ENCODE peak calls at places on chromosomes 12 and 14, in four cellular contexts. I is CD8-positive, alpha-beta T cell; X is fibroblast of pulmonary artery; A is nephron progenitor cell. G is an unnamed sample.

GRCh38 chr12:12804011-12804410 is 9.1 kb upstream of the DDX47 start:
- DNase-seq in I (no peak), A (no peak), X (peak), G (no peak)

GRCh38 chr14:72736348-72736747 is 157.6 kb downstream of the DPF3 start:
- DNase-seq in A (no peak), X (peak), I (no peak), G (no peak)

GRCh38 chr12:49791156-49791555 is 37.1 kb downstream of the NCKAP5L start:
- DNase-seq in I (no peak), X (no peak), A (no peak), G (no peak)

GRCh38 chr14:77862154-77862783 is 62.4 kb downstream of the ADCK1 start:
- DNase-seq in I (peak), A (peak), X (peak), G (peak)

GRCh38 chr12:15830538-15830937 is 41.4 kb upstream of the EPS8 start:
- DNase-seq in A (no peak), I (no peak), X (peak), G (no peak)

GRCh38 chr14:34981743-34982420 is 910 bp upstream of the SRP54 start:
- DNase-seq in I (no peak), X (peak), A (peak), G (peak)

GRCh38 chr14:66539034-66539433 is 31.1 kb downstream of the GPHN start:
- DNase-seq in A (no peak), I (no peak), X (no peak), G (no peak)

GRCh38 chr12:6280053-6280469 is 30.4 kb upstream of the PLEKHG6 start:
- DNase-seq in I (no peak), A (no peak), X (peak), G (no peak)

GRCh38 chr12:94267530-94267877 is 119.1 kb downstream of the PLXNC1 start:
- DNase-seq in A (no peak), I (no peak), X (no peak), G (no peak)

GRCh38 chr14:28901631-28902030 is 135.0 kb downstream of the FOXG1 start:
- DNase-seq in A (no peak), I (no peak), X (no peak), G (no peak)

GRCh38 chr14:21107360-21107781 is 6.5 kb downstream of the TMEM253 start:
- DNase-seq in I (no peak), A (no peak), X (peak), G (no peak)

GRCh38 chr14:60815371-60815770 is 80.8 kb downstream of the MNAT1 start:
- DNase-seq in A (no peak), I (no peak), X (no peak), G (no peak)

GRCh38 chr14:105855246-105855892 is 329.0 kb downstream of the TMEM121 start:
- DNase-seq in X (no peak), I (peak), A (no peak), G (no peak)

GRCh38 chr14:64438181-64438839 is 27.0 kb upstream of the AKAP5 start:
- DNase-seq in X (peak), I (no peak), A (no peak), G (no peak)

GRCh38 chr14:84084056-84084590 is 1445.8 kb upstream of the FLRT2 start:
- DNase-seq in A (no peak), X (no peak), I (no peak), G (no peak)

GRCh38 chr14:104681689-104682074 is 7.7 kb upstream of the INF2 start:
- DNase-seq in A (peak), X (peak), I (no peak), G (peak)

GRCh38 chr14:97602438-97603117 is 805.4 kb downstream of the VRK1 start:
- DNase-seq in X (no peak), A (no peak), I (peak), G (peak)

GRCh38 chr12:109127533-109128242 is 11.3 kb downstream of the ACACB start:
- DNase-seq in X (no peak), I (no peak), A (no peak), G (no peak)

GRCh38 chr12:130398089-130398848 is 60.6 kb downstream of the PIWIL1 start:
- DNase-seq in I (no peak), X (no peak), A (no peak), G (no peak)

GRCh38 chr12:87931764-87932163 is 97.4 kb downstream of the C12orf50 start:
- DNase-seq in X (peak), A (no peak), I (no peak), G (no peak)

GRCh38 chr12:122899887-122900286 is 4.0 kb upstream of the VPS37B start:
- DNase-seq in X (no peak), I (no peak), A (no peak), G (no peak)

GRCh38 chr12:58847876-58848600 is 72.3 kb downstream of the LRIG3 start:
- DNase-seq in X (no peak), I (no peak), A (no peak), G (no peak)

GRCh38 chr14:100824156-100824555 is 1.8 kb upstream of the MEG3 start:
- DNase-seq in I (no peak), A (peak), X (peak), G (no peak)

GRCh38 chr12:15602051-15602672 is 187.0 kb downstream of the EPS8 start:
- DNase-seq in A (no peak), I (no peak), X (no peak), G (no peak)

GRCh38 chr14:74804219-74804825 is 41.2 kb downstream of the YLPM1 start:
- DNase-seq in I (no peak), X (peak), A (no peak), G (peak)
- TF ChIP-seq CTCF in I (peak), X (peak), A (peak), G (peak)

DNA sequence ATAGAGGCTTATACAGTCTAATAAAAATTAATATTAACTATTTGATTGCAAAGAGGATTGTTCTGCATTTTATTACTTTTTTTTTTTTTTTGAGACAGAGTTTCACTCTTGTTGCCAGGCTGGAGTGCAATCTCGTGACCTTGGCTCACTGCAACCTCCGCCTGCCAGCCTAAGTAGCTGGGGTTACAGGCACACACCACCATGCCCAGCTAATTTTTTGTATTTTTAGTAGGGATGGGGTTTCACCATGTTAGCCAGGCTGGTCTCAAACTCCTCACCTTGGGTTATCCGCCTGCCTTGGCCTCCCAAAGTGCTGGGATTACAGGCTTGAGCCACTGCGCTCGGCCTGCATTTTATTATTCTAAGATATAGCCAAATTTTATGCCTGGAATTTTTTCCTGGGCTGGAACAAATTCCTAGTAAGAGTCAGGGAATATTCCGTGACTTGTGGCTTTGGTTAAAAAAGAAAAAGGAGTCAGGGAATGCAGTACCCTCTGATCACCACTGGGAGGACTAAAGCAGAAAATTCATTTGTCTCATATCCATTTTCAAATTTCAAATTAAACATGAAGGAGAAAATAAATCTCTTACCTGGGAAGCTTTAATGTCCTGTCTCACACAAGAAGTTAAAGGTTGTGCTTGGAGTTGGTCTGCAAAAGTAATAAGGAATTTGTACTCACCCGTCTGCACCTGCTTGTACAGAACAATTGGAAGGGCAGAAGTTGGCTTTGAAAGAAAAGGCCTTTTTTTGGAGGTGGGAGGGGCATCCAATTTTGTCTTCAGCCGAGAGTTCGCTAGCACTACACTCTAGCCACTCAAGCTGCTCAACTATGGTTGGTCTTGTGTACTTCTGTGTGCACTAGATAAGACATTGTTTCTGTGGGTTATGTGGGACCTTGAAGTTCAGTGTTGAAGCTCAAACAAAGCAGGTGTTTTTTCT is 8.7 kb downstream of the MARK3 start:
- DNase-seq in I (no peak), X (peak), A (no peak), G (no peak)
- TF ChIP-seq CTCF in I (peak), X (peak), A (peak), G (peak)

DNA sequence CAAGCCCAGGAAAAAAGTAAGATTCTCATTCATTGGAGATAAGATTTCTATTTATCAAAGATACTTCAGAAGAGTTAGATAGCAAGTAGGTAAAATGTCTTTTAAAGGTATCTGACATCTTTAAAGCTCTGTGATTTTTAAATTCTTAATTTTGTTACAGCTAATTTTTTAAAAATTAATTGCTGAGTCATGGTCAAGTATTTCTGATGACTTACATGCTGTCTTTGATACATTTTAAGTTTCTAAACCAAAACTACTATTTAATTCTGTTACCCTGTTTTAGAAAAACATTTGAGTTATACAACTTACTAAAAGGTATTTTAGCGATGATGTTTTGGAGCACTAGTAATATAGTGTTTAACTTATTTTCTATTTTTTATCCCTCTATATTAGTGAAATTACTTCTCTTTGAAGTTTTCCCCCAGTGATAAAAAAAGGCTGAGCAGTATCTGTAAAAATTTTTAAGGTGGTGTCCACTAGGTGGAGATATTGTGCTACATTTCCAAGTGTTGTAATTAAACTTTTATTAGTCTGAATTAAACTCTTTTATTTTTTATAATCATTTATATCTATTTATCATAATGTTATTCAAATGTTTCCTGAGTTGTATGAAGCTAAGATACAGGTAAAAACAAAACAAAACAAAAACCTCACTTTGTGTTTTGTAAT is 11.5 kb downstream of the ALG10 start:
- DNase-seq in X (peak), I (no peak), A (no peak), G (no peak)
- TF ChIP-seq CTCF in X (peak), I (peak), A (peak), G (peak)

GRCh38 chr12:21662122-21662792 is 4.6 kb upstream of the LDHB start:
- DNase-seq in X (no peak), I (no peak), A (no peak), G (no peak)

GRCh38 chr12:21656931-21657335 is 709 bp downstream of the LDHB start:
- DNase-seq in X (peak), A (peak), I (peak), G (peak)

GRCh38 chr12:21655594-21655993 is 2.0 kb downstream of the LDHB start:
- DNase-seq in X (no peak), A (no peak), I (no peak), G (no peak)

GRCh38 chr12:21657336-21658077 is at the start of gene LDHB:
- DNase-seq in X (peak), A (peak), I (peak), G (peak)

DNA sequence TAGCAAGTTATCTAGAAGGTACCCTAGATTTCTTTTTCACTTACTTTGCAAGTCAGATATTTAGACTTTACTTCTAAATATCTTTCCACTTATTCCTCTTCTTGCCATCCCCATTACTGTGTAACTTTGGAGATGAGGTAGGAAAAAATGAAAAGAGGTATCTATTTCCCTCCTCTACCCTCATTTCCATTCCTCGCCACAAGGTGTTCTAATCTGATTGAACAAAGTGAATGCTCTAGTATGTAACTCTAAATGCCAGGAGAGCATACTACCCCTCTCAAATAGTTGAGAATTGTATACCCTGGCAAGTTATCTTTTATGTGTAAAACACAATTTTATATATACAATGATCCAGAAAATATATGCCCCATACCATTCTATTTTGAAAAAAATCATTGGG is 1.7 kb upstream of the LDHB start:
- DNase-seq in X (no peak), A (no peak), I (no peak), G (no peak)
- TF ChIP-seq CTCF in X (no peak), A (peak), I (peak), G (no peak)

GRCh38 chr12:128114485-128114884 is 152.5 kb upstream of the TMEM132C start:
- DNase-seq in A (no peak), X (no peak), I (no peak), G (no peak)

GRCh38 chr12:128121424-128121823 is 145.5 kb upstream of the TMEM132C start:
- DNase-seq in I (no peak), A (no peak), X (no peak), G (no peak)

GRCh38 chr12:128116537-128116936 is 150.4 kb upstream of the TMEM132C start:
- DNase-seq in A (no peak), X (no peak), I (no peak), G (no peak)

GRCh38 chr12:128120035-128120434 is 146.9 kb upstream of the TMEM132C start:
- DNase-seq in X (no peak), A (no peak), I (no peak), G (no peak)
- TF ChIP-seq CTCF in X (no peak), A (no peak), I (no peak), G (no peak)

GRCh38 chr12:66661357-66661756 is 17.5 kb downstream of the GRIP1 start:
- DNase-seq in A (no peak), X (no peak), I (no peak), G (no peak)

GRCh38 chr12:66664076-66664475 is 14.8 kb downstream of the GRIP1 start:
- DNase-seq in I (no peak), X (no peak), A (no peak), G (no peak)

GRCh38 chr12:66662729-66663128 is 16.1 kb downstream of the GRIP1 start:
- DNase-seq in I (no peak), A (no peak), X (peak), G (no peak)

GRCh38 chr12:66663605-66664004 is 15.3 kb downstream of the GRIP1 start:
- DNase-seq in A (no peak), X (no peak), I (no peak), G (no peak)

GRCh38 chr12:66662179-66662578 is 16.7 kb downstream of the GRIP1 start:
- DNase-seq in I (no peak), A (no peak), X (no peak), G (no peak)
- TF ChIP-seq CTCF in I (no peak), A (no peak), X (no peak), G (no peak)

DNA sequence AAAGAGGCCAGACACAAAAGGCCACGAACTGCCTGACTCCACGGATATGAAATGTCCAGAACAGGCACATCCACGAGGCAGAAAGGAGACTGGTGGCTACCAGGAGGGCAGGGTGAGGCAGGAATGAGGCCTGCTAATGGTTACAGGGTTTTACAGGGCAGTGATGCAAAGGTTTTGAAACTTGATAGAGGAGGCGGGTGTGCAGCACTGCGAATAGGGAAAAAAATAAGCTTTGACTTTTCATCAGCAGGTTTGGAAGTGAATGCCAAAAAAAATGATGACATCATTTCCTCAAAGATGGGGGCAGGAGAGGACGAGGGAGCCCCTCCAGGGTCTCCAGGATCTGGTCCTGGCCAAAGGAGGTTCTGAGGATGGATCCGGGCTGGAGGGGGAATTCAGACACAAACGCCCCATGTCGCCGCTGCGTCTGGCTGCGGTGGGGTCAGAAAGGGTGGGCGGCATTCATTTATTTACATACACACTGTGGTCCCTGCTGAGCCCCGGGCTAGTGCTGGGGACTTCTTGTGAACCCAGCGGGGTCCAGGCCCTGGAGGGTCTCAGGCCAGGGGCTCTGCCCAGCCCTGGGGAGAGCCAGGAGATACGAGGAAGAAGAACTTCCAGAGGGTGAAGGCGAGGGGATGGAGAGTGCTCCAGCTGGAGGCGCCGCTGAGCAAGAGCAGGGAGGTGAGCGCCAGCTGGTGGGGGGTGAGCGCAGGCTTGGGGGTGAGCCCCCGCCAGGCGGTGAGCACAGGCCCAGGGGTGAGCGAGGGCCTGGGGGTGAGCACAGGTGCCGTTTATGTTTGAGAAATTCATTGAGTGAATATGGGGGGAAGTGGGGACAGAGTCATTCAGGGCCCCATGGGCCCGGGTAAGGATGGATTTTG is 68.3 kb downstream of the NCOR2 start:
- DNase-seq in I (no peak), A (no peak), X (peak), G (no peak)
- TF ChIP-seq CTCF in I (no peak), A (no peak), X (peak), G (no peak)

DNA sequence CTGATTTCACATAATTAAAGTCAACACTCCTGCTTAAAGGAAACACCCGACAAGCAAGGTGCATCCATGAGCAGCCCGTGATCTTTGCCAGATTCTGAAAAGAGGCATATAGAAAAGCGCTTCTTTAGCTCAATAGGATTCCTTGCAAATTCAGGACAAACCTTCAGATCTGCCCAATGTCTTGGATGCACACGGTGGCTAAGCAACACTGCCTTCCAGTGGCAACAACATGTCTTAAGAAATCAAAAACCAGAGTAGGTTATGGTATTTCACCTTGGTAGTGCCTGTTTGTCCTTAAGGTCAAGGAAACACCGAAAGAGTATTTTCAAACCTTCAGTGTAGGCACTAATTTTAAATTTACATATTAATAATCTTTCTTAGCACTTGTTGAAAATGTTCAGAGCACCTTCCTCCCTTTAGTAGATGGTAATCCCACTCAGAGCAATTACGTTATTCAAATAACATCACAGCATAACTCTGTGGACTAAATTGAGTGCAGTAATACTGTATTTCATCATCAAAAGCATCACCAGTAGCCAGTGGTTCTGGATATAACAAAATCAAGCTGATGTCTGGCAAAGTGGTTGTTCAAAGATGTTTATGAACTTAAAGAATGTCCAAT is 58.0 kb upstream of the CDKN3 start:
- DNase-seq in X (peak), A (no peak), I (no peak), G (peak)
- TF ChIP-seq CTCF in X (peak), A (peak), I (no peak), G (peak)

GRCh38 chr14:54117401-54117800 is 160.8 kb upstream of the BMP4 start:
- DNase-seq in X (no peak), I (no peak), A (no peak), G (no peak)
- TF ChIP-seq CTCF in X (no peak), I (no peak), A (no peak), G (no peak)